ENCODE peak calls at places on chromosomes 5 and 9, in five cellular contexts. N, E, M, D and J are unnamed samples.

GRCh38 chr5:137282216-137282615 is 216.9 kb downstream of the SPOCK1 start:
- DNase-seq in M (no peak), N (no peak), D (no peak), E (no peak), J (no peak)

GRCh38 chr5:35046754-35047153 is 995 bp downstream of the AGXT2 start:
- DNase-seq in E (no peak), D (no peak), M (peak), N (no peak), J (no peak)

GRCh38 chr9:3746296-3747275 is 220.8 kb upstream of the RFX3 start:
- DNase-seq in N (no peak), M (peak), D (peak), E (no peak), J (no peak)

GRCh38 chr9:86257406-86257805 is 2.1 kb downstream of the C9orf153 start:
- DNase-seq in E (no peak), M (no peak), D (no peak), N (no peak), J (no peak)

GRCh38 chr9:27626629-27627564 is 53.6 kb upstream of the C9orf72 start:
- DNase-seq in M (no peak), N (no peak), E (no peak), D (no peak), J (no peak)

GRCh38 chr5:140109050-140109817 is 4.7 kb upstream of the PURA start:
- DNase-seq in D (no peak), M (peak), N (no peak), E (no peak), J (no peak)

GRCh38 chr5:33032161-33033085 is 321.3 kb downstream of the NPR3 start:
- DNase-seq in D (no peak), E (no peak), N (no peak), M (peak), J (no peak)

GRCh38 chr5:94853122-94853521 is 234.7 kb downstream of the SLF1 start:
- DNase-seq in M (no peak), D (no peak), E (no peak), N (no peak), J (no peak)

GRCh38 chr5:5421149-5421960 is 1.1 kb upstream of the ICE1 start:
- DNase-seq in E (peak), M (peak), N (peak), D (no peak), J (no peak)

GRCh38 chr9:131238402-131239021 is 37.8 kb downstream of the FAM78A start:
- DNase-seq in N (no peak), M (no peak), E (no peak), D (no peak), J (peak)

GRCh38 chr5:111997308-111998159 is 240.5 kb upstream of the NREP start:
- DNase-seq in E (no peak), N (no peak), M (peak), D (no peak), J (no peak)

GRCh38 chr9:5895782-5896181 is 5.1 kb downstream of the MLANA start:
- DNase-seq in E (no peak), D (no peak), M (no peak), N (no peak), J (no peak)

GRCh38 chr9:16377311-16377710 is 493.2 kb downstream of the BNC2 start:
- DNase-seq in N (no peak), D (no peak), E (no peak), M (no peak), J (no peak)

GRCh38 chr9:79240774-79241173 is 331.0 kb upstream of the TLE4 start:
- DNase-seq in E (no peak), D (no peak), M (no peak), N (no peak), J (no peak)

GRCh38 chr5:142000709-142001484 is 11.9 kb downstream of the GNPDA1 start:
- DNase-seq in E (no peak), N (no peak), M (peak), D (no peak), J (no peak)

GRCh38 chr5:107499237-107499636 is 171.5 kb downstream of the EFNA5 start:
- DNase-seq in M (no peak), N (no peak), E (no peak), D (no peak), J (no peak)

GRCh38 chr5:180130291-180130869 is 58.8 kb upstream of the RNF130 start:
- DNase-seq in N (no peak), E (no peak), M (no peak), D (no peak), J (peak)

GRCh38 chr5:170483701-170484458 is 19.9 kb upstream of the KCNIP1 start:
- DNase-seq in D (no peak), N (no peak), M (peak), E (no peak), J (no peak)

GRCh38 chr9:129202613-129203555 is 24.8 kb upstream of the IER5L start:
- DNase-seq in E (peak), D (peak), M (peak), N (peak), J (peak)

GRCh38 chr9:68974901-68975300 is 39.0 kb downstream of the PRKACG start:
- DNase-seq in E (no peak), D (no peak), M (no peak), N (no peak), J (no peak)

GRCh38 chr9:7147136-7148090 is 389.6 kb downstream of the KDM4C start:
- DNase-seq in E (no peak), N (no peak), M (no peak), D (no peak), J (no peak)

GRCh38 chr9:97900738-97901565 is 21.3 kb downstream of the TRMO start:
- DNase-seq in E (peak), N (no peak), D (no peak), M (peak), J (no peak)

GRCh38 chr5:149138182-149138923 is 2.9 kb upstream of the ABLIM3 start:
- DNase-seq in E (no peak), D (no peak), N (no peak), M (no peak), J (no peak)

GRCh38 chr5:149141224-149141956 is at the start of gene ABLIM3:
- DNase-seq in D (peak), N (no peak), M (peak), E (peak), J (peak)

GRCh38 chr5:149141957-149142851 is 911 bp downstream of the ABLIM3 start:
- DNase-seq in N (no peak), D (peak), E (no peak), M (peak), J (no peak)

GRCh38 chr5:149143470-149143869 is 2.2 kb downstream of the ABLIM3 start:
- DNase-seq in M (peak), N (no peak), D (peak), E (no peak), J (no peak)

GRCh38 chr5:149140197-149141002 is 893 bp upstream of the ABLIM3 start:
- DNase-seq in N (no peak), M (no peak), D (no peak), E (no peak), J (no peak)
- H3K4me3 ChIP-seq in N (no peak), M (no peak), D (no peak), E (no peak), J (no peak)

GRCh38 chr9:36854751-36855150 is 179.3 kb downstream of the PAX5 start:
- DNase-seq in M (no peak), N (no peak), E (no peak), D (no peak), J (no peak)

GRCh38 chr9:36858805-36859375 is 175.2 kb downstream of the PAX5 start:
- DNase-seq in E (no peak), M (peak), D (no peak), N (no peak), J (no peak)

GRCh38 chr9:36854034-36854433 is 180.0 kb downstream of the PAX5 start:
- DNase-seq in E (no peak), M (no peak), N (no peak), D (no peak), J (no peak)

GRCh38 chr9:36853233-36853632 is 180.8 kb downstream of the PAX5 start:
- DNase-seq in E (no peak), M (no peak), N (no peak), D (no peak), J (no peak)

DNA sequence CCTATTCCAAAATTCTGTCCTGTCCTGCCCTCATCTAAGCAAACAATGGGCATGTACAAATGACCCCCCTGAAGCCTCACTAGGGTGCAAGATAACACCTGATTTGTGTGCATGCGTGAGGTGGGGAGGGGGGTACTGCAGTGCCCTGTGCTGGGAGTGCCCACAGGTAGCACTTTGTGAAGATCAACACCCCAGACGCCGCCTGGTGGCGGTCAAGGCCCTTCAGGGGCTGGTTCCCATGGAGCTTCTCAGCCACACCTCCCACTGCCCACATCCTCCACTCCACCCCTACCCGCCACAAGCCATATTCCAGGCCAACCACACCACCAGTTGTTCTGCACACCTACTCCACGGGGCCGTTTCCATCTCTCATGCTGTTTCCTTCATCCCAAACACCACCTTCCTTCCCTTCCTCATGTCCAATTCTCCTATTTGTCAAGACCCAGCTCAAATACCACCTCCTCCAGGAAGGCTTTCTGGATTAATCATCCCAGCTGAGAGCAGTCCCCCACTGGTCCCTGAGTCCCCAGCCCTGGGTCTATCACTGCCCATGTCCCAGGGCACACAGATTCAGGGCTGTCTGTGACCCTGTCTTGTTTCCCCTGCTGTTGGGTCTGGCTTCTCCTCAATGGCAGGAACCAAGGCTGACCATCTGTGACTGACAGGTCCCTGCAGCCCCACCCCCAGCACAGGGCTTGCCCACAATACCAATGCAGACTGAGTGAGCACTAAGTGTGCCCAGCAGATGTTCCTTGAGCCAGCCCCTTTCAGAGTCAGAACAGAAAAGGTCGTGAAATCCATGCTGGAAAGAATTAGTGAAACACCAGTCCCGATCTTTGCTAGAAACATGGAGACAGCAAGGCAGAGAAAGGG is 178.4 kb downstream of the PAX5 start:
- DNase-seq in D (no peak), E (peak), M (peak), N (no peak), J (no peak)
- H3K4me3 ChIP-seq in D (no peak), E (no peak), M (no peak), N (no peak), J (no peak)

GRCh38 chr5:138491284-138491648 is 26.0 kb downstream of the EGR1 start:
- DNase-seq in N (no peak), E (no peak), D (no peak), M (no peak), J (no peak)
- H3K4me3 ChIP-seq in N (peak), E (peak), D (peak), M (peak), J (peak)

GRCh38 chr9:35757527-35758275 is 3.6 kb upstream of the MSMP start:
- DNase-seq in D (peak), M (no peak), N (no peak), E (no peak), J (no peak)
- H3K4me3 ChIP-seq in D (peak), M (no peak), N (peak), E (peak), J (peak)

DNA sequence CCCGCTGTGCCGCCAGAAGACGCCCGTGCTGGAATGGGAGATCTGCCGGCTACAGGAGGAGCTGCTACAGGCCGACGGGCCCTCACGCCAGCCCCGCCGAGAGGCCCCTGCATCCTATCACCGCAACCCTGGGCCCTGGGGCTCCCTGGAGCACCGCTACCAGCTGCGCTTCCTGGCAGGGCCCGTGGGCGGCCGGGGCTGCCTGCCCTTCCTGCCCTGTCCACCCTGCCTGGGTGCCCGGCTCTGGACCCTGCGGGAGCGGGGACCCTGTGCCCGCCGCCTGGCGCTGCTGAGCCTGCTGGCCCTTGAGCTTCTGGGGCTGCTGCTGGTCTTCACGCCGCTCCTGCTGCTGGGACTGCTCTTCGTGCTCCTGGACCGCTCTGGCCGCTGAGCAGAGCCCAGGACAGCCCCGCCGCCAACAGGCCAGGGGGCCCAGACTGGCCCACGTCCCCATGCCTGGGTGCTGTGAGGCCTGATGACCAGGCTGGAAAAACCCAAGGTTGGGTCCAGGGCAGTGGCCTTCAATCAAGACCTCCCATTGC is 3.8 kb downstream of the RNF208 start:
- DNase-seq in M (no peak), N (no peak), D (no peak), E (no peak), J (no peak)
- H3K4me3 ChIP-seq in M (no peak), N (no peak), D (no peak), E (no peak), J (no peak)

DNA sequence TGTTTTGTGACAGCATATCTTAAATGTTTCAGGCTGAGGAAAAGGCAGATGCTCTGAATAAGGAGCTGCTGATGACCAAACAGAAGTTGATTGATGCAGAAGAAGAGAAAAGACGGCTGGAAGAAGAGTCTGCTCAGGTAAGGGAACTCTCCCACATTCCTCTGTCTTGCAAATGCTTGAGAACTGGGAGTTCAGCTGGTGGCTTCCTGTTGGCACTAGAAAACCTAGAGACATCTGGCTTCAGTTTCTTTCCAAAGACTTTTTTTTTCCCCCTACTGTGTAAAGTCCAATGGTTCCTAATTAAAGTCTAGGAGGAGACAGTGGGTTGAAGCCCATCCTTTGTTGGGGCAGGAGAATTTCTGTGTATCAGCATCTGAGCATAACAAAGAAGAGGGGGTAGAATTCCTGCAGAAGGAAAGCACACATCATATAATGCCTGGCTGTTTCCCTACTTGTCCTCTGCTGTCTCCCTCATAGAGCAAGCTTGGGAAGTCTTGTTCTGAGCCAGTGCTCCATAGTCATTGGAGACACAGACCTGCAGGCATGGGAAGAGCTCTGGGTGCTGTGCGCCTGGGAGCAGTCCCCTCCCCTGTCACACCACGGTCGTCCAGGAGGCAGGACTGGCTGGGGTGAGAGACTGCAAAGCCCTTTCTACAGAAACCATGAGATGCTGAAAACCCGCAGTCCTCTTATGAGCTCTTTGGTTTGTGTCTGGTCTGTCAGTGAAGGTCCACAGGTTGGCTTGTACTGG is 64.4 kb downstream of the GPR21 start:
- DNase-seq in D (no peak), E (no peak), M (no peak), N (no peak), J (no peak)
- H3K4me3 ChIP-seq in D (no peak), E (no peak), M (no peak), N (no peak), J (no peak)

DNA sequence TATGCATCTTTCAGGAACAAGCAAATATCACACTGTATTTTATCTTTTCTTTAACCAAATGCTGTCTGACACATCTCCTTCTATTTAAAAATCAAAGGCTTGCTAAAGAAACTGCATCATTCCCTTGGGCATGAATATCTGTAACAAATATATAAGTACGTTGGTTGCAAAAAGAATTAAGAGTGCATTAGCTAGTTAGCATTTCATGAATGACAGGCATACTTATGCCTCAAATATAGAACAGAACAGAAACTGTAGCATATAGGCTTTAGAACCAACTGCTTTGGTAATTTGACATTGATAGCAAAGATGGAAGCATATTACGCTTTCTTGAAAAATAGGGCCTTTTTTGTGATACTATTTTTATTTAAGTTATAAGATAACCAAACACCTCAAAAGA is 761.2 kb downstream of the MAT2B start:
- DNase-seq in D (no peak), N (no peak), M (no peak), E (no peak), J (no peak)
- H3K4me3 ChIP-seq in D (no peak), N (no peak), M (no peak), E (no peak), J (no peak)

GRCh38 chr9:71285191-71285656 is 163.8 kb upstream of the TRPM3 start:
- DNase-seq in M (peak), D (peak), E (peak), N (peak), J (no peak)
- H3K4me3 ChIP-seq in M (no peak), D (no peak), E (no peak), N (no peak), J (no peak)

DNA sequence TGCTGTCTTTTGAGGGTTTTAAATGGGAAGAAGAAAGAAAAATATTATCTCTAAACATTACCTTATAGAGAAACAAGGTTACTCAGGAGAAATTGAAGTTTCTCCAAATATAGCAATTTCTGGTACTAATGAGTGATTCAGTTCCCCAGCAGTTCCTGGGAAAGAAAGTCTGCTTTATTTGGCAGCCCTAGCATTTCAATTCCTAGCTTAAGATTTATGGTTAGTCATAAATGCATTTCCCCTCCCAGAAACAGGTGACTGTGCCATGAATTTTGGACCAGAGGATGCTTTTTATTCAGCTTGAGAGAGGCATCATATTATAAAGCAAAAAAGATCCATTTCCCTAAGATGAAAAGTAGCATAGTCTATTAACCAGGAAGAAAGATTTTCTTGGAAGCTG is 165.0 kb downstream of the ESM1 start:
- DNase-seq in N (no peak), E (no peak), D (no peak), M (peak), J (no peak)
- H3K4me3 ChIP-seq in N (no peak), E (no peak), D (no peak), M (no peak), J (no peak)